ENCODE peak calls at places on chromosome 4, in four cellular contexts. T is GM12878, K is SK-N-SH, P is K562. A is an unnamed sample.

GRCh38 chr4:189001971-189002450 is 862.8 kb downstream of the TRIML1 start:
- DNase-seq in P (no peak), T (no peak), K (no peak), A (no peak)

GRCh38 chr4:140568507-140569306 is at the start of gene UCP1:
- DNase-seq in T (no peak), P (no peak), K (peak), A (peak)

GRCh38 chr4:61162116-61162515 is 38.0 kb upstream of the ADGRL3 start:
- DNase-seq in K (no peak), T (no peak), P (no peak), A (no peak)

GRCh38 chr4:59553739-59554126 is 1646.4 kb upstream of the ADGRL3 start:
- DNase-seq in T (no peak), K (no peak), P (no peak), A (no peak)

GRCh38 chr4:4995866-4996265 is 23.4 kb downstream of the CYTL1 start:
- DNase-seq in P (no peak), K (peak), T (no peak), A (no peak)

GRCh38 chr4:88880001-88880400 is 177.0 kb downstream of the FAM13A start:
- DNase-seq in T (no peak), K (no peak), P (no peak), A (no peak)

GRCh38 chr4:148415500-148415899 is 26.7 kb downstream of the NR3C2 start:
- DNase-seq in P (no peak), K (peak), T (no peak), A (no peak)

GRCh38 chr4:185839204-185839712 is 27.3 kb upstream of the SORBS2 start:
- DNase-seq in K (no peak), T (no peak), P (no peak), A (peak)

GRCh38 chr4:112514449-112515277 is 1.3 kb downstream of the NEUROG2 start:
- DNase-seq in P (no peak), K (peak), T (no peak), A (peak)

GRCh38 chr4:60605651-60606354 is 594.3 kb upstream of the ADGRL3 start:
- DNase-seq in K (no peak), P (no peak), T (no peak), A (no peak)

GRCh38 chr4:101953949-101954348 is 163.4 kb downstream of the BANK1 start:
- DNase-seq in K (no peak), P (no peak), T (no peak), A (peak)

GRCh38 chr4:9988349-9988748 is 32.9 kb downstream of the SLC2A9 start:
- DNase-seq in K (no peak), T (no peak), P (no peak), A (no peak)

GRCh38 chr4:100566396-100566795 is 48.6 kb upstream of the EMCN start:
- DNase-seq in T (no peak), P (no peak), K (no peak), A (no peak)

GRCh38 chr4:29553842-29554241 is 1166.3 kb upstream of the PCDH7 start:
- DNase-seq in P (no peak), K (no peak), T (no peak), A (no peak)

GRCh38 chr4:73734405-73735070 is 5.8 kb upstream of the CXCL8 start:
- DNase-seq in P (no peak), T (no peak), K (no peak), A (no peak)

DNA sequence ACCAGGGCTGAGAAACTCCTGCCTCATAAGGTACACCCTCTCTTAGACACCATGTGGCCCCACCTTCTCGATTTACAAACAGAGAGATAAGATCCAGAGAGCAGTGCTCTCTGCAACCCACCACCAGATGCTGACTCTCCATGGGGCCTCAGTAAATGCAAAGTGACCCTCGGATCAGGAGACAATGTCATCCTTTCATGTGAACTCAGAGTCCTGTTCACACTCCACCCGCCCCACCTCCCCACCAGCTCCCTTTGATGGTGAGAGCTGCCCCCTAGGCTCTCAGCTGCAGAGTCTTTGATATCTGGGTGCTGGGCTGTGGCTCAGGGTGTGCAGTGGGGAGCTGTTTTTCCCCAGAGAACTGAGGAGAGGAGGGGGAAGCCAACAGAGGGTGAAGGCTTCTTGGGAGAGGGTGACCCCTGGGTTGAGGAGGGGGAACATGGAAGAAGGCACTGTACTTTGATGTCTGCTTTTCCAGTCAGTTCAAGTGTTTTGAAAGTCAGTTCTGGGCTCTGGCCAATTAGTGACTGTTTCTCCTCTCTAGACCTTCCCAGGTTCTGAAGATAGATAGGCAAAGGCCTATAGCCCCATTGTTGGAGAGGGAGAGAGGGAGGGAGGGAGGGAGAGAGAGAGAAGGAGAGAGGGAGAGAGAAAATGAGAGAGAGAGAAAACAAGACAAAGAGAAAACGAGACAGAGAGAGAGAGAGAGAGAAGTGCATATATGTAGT is 88.2 kb downstream of the SCD5 start:
- DNase-seq in P (no peak), K (no peak), T (no peak), A (no peak)
- TF ChIP-seq USF1 in P (no peak), K (no peak), T (no peak), A (no peak)

GRCh38 chr4:114458728-114459127 is 139.9 kb upstream of the UGT8 start:
- DNase-seq in T (no peak), K (no peak), P (no peak), A (no peak)
- TF ChIP-seq USF1 in T (no peak), K (no peak), P (no peak), A (no peak)

GRCh38 chr4:180058731-180059215 is 2184.4 kb upstream of the TENM3 start:
- DNase-seq in P (no peak), K (peak), T (no peak), A (peak)

GRCh38 chr4:180059216-180059881 is 2183.9 kb upstream of the TENM3 start:
- DNase-seq in P (no peak), K (peak), T (no peak), A (peak)

GRCh38 chr4:180060159-180060889 is 2182.9 kb upstream of the TENM3 start:
- DNase-seq in T (no peak), P (no peak), K (peak), A (no peak)

GRCh38 chr4:180057198-180057821 is 2185.9 kb upstream of the TENM3 start:
- DNase-seq in T (no peak), K (peak), P (no peak), A (peak)

GRCh38 chr4:180057891-180058643 is 2185.1 kb upstream of the TENM3 start:
- DNase-seq in P (no peak), T (no peak), K (peak), A (peak)
- TF ChIP-seq USF1 in P (no peak), T (no peak), K (no peak), A (no peak)

GRCh38 chr4:99536848-99537247 is 26.0 kb downstream of the C4orf17 start:
- DNase-seq in T (no peak), P (no peak), K (no peak), A (no peak)
- TF ChIP-seq USF1 in T (no peak), P (no peak), K (no peak), A (no peak)

DNA sequence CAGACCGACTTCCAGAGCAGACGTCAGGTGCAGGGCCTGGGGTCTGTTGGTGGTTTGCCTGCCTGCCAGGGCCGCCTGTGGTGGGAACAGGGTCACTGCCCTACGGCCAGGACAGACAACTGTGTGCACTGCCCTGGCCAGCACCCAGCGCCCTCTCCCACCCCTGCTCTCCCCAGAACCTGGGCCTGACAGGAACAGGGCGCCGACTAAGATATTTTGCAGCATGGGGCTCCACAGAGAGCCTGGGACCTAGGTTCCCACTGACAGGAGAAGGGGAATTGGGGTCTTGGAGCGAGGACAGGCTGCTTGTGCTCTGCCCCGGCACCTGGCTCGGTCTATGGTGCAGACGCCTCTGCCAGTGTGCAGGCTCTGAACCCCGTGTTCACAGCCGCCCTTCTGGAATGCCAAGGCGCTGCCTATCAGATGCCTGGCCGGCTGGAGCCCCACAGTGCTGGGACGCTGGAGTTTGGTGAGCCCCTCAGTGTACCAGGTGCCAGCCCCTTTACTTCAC is 113.5 kb upstream of the LRPAP1 start:
- DNase-seq in K (no peak), T (no peak), P (no peak), A (no peak)
- TF ChIP-seq USF1 in K (no peak), T (no peak), P (no peak), A (no peak)

DNA sequence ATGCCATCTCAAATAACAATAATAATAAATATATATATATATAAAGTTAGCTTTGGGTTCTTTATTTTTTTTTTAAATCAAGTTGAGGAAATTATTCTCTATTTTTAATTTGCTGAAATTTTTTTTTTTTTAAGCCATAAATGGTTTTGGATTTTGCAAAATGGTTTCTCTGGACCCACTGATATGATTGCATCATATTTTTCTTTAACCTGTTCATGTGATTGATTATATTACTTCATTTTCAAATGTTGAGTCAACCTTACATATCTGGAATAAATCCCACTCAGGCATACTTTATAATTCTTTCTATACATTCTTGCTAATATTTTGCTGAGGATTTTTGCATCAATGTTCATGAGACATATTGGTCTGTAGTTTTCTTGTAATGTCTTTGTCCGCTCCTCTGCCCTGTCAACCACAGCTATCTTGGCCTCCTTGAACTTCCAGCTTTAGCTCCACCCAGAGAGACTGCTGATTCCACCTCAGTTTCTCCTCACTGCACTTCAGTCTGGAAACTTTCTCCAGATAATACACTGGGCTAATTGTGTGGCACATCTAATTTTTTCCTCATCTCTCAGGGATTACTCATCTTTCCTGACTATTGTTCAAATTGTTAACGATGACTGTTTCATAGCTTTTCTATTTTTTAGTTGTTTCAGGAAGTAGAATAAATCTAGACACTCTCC is 160.9 kb upstream of the GIMD1 start:
- DNase-seq in K (no peak), P (no peak), T (no peak), A (no peak)
- TF ChIP-seq USF1 in K (no peak), P (no peak), T (no peak), A (no peak)

GRCh38 chr4:7209699-7210098 is 17.4 kb downstream of the SORCS2 start:
- DNase-seq in T (no peak), P (no peak), K (no peak), A (no peak)
- TF ChIP-seq USF1 in T (no peak), P (no peak), K (no peak), A (no peak)

GRCh38 chr4:155288999-155289398 is 80.6 kb downstream of the NPY2R start:
- DNase-seq in P (no peak), T (no peak), K (no peak), A (no peak)
- TF ChIP-seq USF1 in P (no peak), T (no peak), K (no peak), A (no peak)

GRCh38 chr4:158781963-158782362 is 13.1 kb downstream of the FNIP2 start:
- DNase-seq in P (no peak), K (no peak), T (no peak), A (no peak)

GRCh38 chr4:158787718-158788441 is 19.1 kb downstream of the FNIP2 start:
- DNase-seq in T (no peak), P (no peak), K (no peak), A (no peak)

GRCh38 chr4:158786155-158786581 is 17.3 kb downstream of the FNIP2 start:
- DNase-seq in K (no peak), T (no peak), P (no peak), A (no peak)

GRCh38 chr4:158782539-158783360 is 13.9 kb downstream of the FNIP2 start:
- DNase-seq in T (peak), P (no peak), K (no peak), A (no peak)

DNA sequence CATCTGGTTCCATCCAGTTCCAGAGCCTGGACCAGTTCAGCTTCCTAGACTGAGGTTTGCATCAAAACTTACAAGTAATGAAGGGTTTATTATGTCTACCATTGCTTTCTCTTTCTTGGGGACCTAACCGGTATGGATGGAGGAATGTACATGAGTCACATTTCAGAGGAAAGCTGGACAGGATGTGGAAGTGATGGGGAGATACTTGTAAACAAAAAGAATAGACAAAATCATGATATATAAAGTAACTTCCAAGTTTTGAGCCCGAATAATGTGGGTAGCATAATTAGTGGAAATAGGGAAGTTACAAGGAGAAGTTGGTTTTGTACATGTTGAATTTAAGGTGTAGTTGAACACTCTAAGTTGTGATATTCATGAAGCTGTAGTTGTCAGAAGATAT is 14.9 kb downstream of the FNIP2 start:
- DNase-seq in T (no peak), K (no peak), P (no peak), A (no peak)
- TF ChIP-seq USF1 in T (no peak), K (no peak), P (no peak), A (no peak)